ENCODE peak calls at places on chromosomes 3 and 15, in five cellular contexts. E, A, U, V and G are unnamed samples.

GRCh38 chr15:90545095-90545494 is 15.4 kb downstream of the CRTC3 start:
- DNase-seq in A (no peak), E (no peak), U (no peak), V (no peak), G (no peak)

GRCh38 chr3:131608741-131609140 is 106.0 kb upstream of the MRPL3 start:
- DNase-seq in U (no peak), A (no peak), E (no peak), V (peak; percentile 4), G (peak; percentile 5)

GRCh38 chr3:63613561-63613960 is 38.9 kb upstream of the SNTN start:
- DNase-seq in U (no peak), A (peak; percentile 40), E (peak; percentile 39), V (no peak), G (peak; percentile 54)

GRCh38 chr15:40361640-40362039 is 3.6 kb downstream of the DISP2 start:
- DNase-seq in U (no peak), V (no peak), A (no peak), E (no peak), G (no peak)

GRCh38 chr3:112013058-112013783 is 14.5 kb downstream of the TAGLN3 start:
- DNase-seq in U (peak; percentile 86), A (peak; percentile 23), E (peak; percentile 80), V (peak; percentile 87), G (peak; percentile 84)

GRCh38 chr3:197700095-197700494 is 36.6 kb downstream of the RUBCN start:
- DNase-seq in A (peak; percentile 23), E (peak; percentile 76), U (no peak), V (peak; percentile 12), G (no peak)

GRCh38 chr3:34882764-34883163 is 756.6 kb upstream of the ARPP21 start:
- DNase-seq in A (no peak), V (peak; percentile 19), E (no peak), U (peak; percentile 38), G (no peak)

GRCh38 chr15:89783111-89783860 is 7.2 kb downstream of the MESP2 start:
- DNase-seq in E (peak; percentile 29), U (peak; percentile 36), V (peak; percentile 92), A (no peak), G (peak; percentile 98)

GRCh38 chr15:82680200-82681102 is 29.2 kb downstream of the AP3B2 start:
- DNase-seq in E (no peak), U (peak; percentile 86), A (no peak), V (no peak), G (no peak)

GRCh38 chr3:188091746-188092145 is 62.2 kb upstream of the LPP start:
- DNase-seq in E (no peak), A (no peak), U (no peak), V (no peak), G (no peak)

GRCh38 chr15:66071621-66072295 is 181.8 kb downstream of the MEGF11 start:
- DNase-seq in U (peak; percentile 12), E (no peak), A (no peak), V (no peak), G (peak; percentile 3)

GRCh38 chr3:71444861-71445259 is 138.7 kb downstream of the FOXP1 start:
- DNase-seq in U (no peak), E (no peak), V (no peak), A (no peak), G (no peak)
- H3K4me3 ChIP-seq in U (no peak overlapping the region), E (no peak overlapping the region), V (no peak overlapping the region), A (no peak overlapping the region), G (no peak overlapping the region)

GRCh38 chr3:179376474-179376873 is 29.0 kb downstream of the MFN1 start:
- DNase-seq in U (no peak), E (no peak), V (no peak), A (no peak), G (no peak)

GRCh38 chr3:179375091-179375999 is 27.8 kb downstream of the MFN1 start:
- DNase-seq in V (no peak), E (no peak), U (no peak), A (no peak), G (no peak)

DNA sequence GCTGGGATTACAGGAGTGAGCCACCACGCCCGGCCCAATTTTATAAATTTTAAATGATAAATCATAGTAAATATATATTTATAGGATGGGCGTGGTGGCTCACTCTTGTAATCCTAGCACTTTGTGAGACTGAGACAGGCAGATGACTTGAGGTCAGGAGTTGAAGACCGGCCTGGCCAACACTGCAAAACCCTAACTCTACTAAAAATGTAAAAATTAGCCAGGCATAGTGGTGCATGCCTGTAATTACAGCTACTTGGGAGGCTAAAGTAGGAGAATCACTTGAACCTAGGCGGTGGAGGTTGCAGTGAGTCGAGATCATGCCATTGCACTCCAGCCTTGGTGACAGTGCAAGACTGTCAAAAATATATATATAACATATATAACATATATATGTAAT is 26.4 kb downstream of the MFN1 start:
- DNase-seq in V (no peak), E (no peak), A (no peak), U (no peak), G (no peak)
- TF ChIP-seq CTCF in V (no peak), E (no peak), A (no peak), U (no peak), G (no peak)

GRCh38 chr15:85045615-85046014 is 64.0 kb downstream of the PDE8A start:
- DNase-seq in U (no peak), V (no peak), E (no peak), A (no peak), G (no peak)

GRCh38 chr15:85044894-85045293 is 63.2 kb downstream of the PDE8A start:
- DNase-seq in E (no peak), V (no peak), U (no peak), A (no peak), G (no peak)

GRCh38 chr15:85049805-85050204 is 68.1 kb downstream of the PDE8A start:
- DNase-seq in A (no peak), V (no peak), E (no peak), U (no peak), G (no peak)

GRCh38 chr15:85047271-85047948 is 65.8 kb downstream of the PDE8A start:
- DNase-seq in E (peak; percentile 99), V (peak; percentile 96), U (peak; percentile 15), A (peak; percentile 79), G (peak; percentile 86)

GRCh38 chr15:85048430-85048829 is 66.8 kb downstream of the PDE8A start:
- DNase-seq in V (peak; percentile 28), A (no peak), U (no peak), E (peak; percentile 64), G (peak; percentile 13)
- H3K4me3 ChIP-seq in V (no peak overlapping the region), A (no peak overlapping the region), U (no peak overlapping the region), E (peak overlapping the region; percentile 8), G (no peak overlapping the region)

GRCh38 chr3:5123937-5124336 is 1.8 kb downstream of the ARL8B start:
- DNase-seq in A (no peak), U (no peak), E (no peak), V (no peak), G (no peak)

GRCh38 chr3:5122030-5122740 is at the start of gene ARL8B:
- DNase-seq in U (peak; percentile 92), V (peak; percentile 92), E (peak; percentile 83), A (no peak), G (peak; percentile 82)

GRCh38 chr3:5126586-5126985 is 4.5 kb downstream of the ARL8B start:
- DNase-seq in V (peak; percentile 67), A (no peak), U (no peak), E (peak; percentile 12), G (peak; percentile 51)

GRCh38 chr3:5120446-5120845 is 1.6 kb upstream of the ARL8B start:
- DNase-seq in V (no peak), A (no peak), U (no peak), E (no peak), G (no peak)

GRCh38 chr3:5122741-5123706 is 932 bp downstream of the ARL8B start:
- DNase-seq in V (peak; percentile 88), E (peak; percentile 67), A (no peak), U (peak; percentile 66), G (peak; percentile 83)
- TF ChIP-seq CTCF in V (no peak), E (peak; percentile 6), A (no peak), U (no peak), G (no peak)

DNA sequence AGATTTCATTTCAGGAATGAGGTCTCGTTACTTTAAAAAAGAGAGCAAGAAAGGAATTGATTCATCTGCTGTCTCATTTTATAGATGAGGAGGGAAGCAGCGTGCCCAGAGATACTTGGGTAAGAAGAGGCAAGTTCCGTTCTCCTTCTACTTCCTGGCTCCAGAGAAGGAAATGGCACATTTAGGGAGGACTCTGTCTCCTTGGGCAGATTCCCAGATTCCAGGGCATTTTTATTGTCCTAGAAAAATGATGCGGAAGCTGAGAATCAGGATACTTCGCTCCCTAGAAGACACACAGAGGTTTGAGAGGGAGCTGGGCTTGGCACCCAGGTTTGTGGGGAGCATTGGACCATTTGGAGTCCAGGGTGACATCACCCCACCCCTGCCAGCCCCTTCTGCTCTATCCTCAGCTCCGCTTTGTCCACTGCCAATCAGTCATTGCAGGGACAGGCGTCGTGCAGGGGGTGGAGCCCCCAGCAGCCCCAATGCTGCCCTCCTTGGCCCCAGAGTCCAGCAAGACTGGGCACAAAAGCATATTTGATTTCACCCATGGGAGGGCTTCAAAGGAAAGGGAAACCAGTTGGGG is 129.9 kb upstream of the MEF2A start:
- DNase-seq in U (no peak), E (no peak), V (no peak), A (no peak), G (no peak)
- H3K4me3 ChIP-seq in U (no peak overlapping the region), E (no peak overlapping the region), V (no peak overlapping the region), A (no peak overlapping the region), G (no peak overlapping the region)

GRCh38 chr15:35209838-35210237 is 124.7 kb upstream of the NANOGP8 start:
- DNase-seq in E (peak; percentile 30), A (no peak), U (no peak), V (peak; percentile 5), G (no peak)

GRCh38 chr15:35211240-35211952 is 126.3 kb upstream of the NANOGP8 start:
- DNase-seq in E (no peak), U (peak; percentile 1), A (no peak), V (no peak), G (no peak)

GRCh38 chr15:35208353-35208752 is 123.3 kb upstream of the NANOGP8 start:
- DNase-seq in V (no peak), A (no peak), E (no peak), U (no peak), G (no peak)

GRCh38 chr15:35210370-35210769 is 125.3 kb upstream of the NANOGP8 start:
- DNase-seq in A (no peak), U (no peak), V (no peak), E (no peak), G (no peak)

GRCh38 chr15:35206060-35206675 is 121.1 kb upstream of the NANOGP8 start:
- DNase-seq in U (no peak), E (peak; percentile 13), A (no peak), V (peak; percentile 4), G (peak; percentile 0)
- TF ChIP-seq CTCF in U (peak; percentile 42), E (peak; percentile 36), A (no peak), V (peak; percentile 63), G (peak; percentile 41)

GRCh38 chr15:78061963-78062427 is 15.5 kb downstream of the TBC1D2B start:
- DNase-seq in U (peak; percentile 63), E (peak; percentile 53), A (no peak), V (peak; percentile 60), G (peak; percentile 41)
- H3K4me3 ChIP-seq in U (no peak overlapping the region), E (peak overlapping the region; percentile 19), A (peak overlapping the region; percentile 47), V (peak overlapping the region; percentile 25), G (peak overlapping the region; percentile 43)

GRCh38 chr15:63157891-63158431 is 684 bp upstream of the RPS27L start:
- DNase-seq in V (peak; percentile 86), E (peak; percentile 85), A (peak; percentile 31), U (peak; percentile 77), G (peak; percentile 84)
- TF ChIP-seq CTCF in V (peak; percentile 28), E (peak; percentile 26), A (peak; percentile 11), U (peak; percentile 21), G (peak; percentile 35)